ENCODE peak calls at places on chromosomes 12 and 14, in ten cellular contexts. One of them, this sample, is unnamed.

GRCh38 chr14:91041450-91041849 is 19.0 kb downstream of the RPS6KA5 start:
- DNase-seq in pancreas: no peak
- DNase-seq in GM03348: no peak
- DNase-seq in NCI-H510A: no peak
- DNase-seq in T-helper 1 cell: no peak
- DNase-seq in stimulated activated CD4-positive, alpha-beta T cell treated with anti-CD3 and anti-CD28 coated beads, Interleukin-2, amount 100 ng/mL, for 48 hours: no peak
- DNase-seq in 8988T: no peak
- DNase-seq in HEK293T: no peak
- DNase-seq in breast epithelium: no peak
- DNase-seq in RPMI7951: no peak
- DNase-seq in this sample: no peak

GRCh38 chr12:107393043-107393725 is 292.4 kb upstream of the PWP1 start:
- DNase-seq in breast epithelium: no peak
- DNase-seq in NCI-H510A: no peak
- DNase-seq in HEK293T: no peak
- DNase-seq in RPMI7951: no peak
- DNase-seq in stimulated activated CD4-positive, alpha-beta T cell treated with anti-CD3 and anti-CD28 coated beads, Interleukin-2, amount 100 ng/mL, for 48 hours: no peak
- DNase-seq in pancreas: no peak
- DNase-seq in 8988T: no peak
- DNase-seq in GM03348: no peak
- DNase-seq in T-helper 1 cell: no peak
- DNase-seq in this sample: no peak

GRCh38 chr12:93441111-93441616 is 583 bp downstream of the UBE2N start:
- DNase-seq in GM03348: peak
- DNase-seq in breast epithelium: no peak
- DNase-seq in 8988T: no peak
- DNase-seq in T-helper 1 cell: peak
- DNase-seq in NCI-H510A: no peak
- DNase-seq in RPMI7951: peak
- DNase-seq in pancreas: peak
- DNase-seq in stimulated activated CD4-positive, alpha-beta T cell treated with anti-CD3 and anti-CD28 coated beads, Interleukin-2, amount 100 ng/mL, for 48 hours: no peak
- DNase-seq in HEK293T: peak
- DNase-seq in this sample: peak

GRCh38 chr14:57512221-57512620 is 18.6 kb upstream of the CCDC198 start:
- DNase-seq in T-helper 1 cell: no peak
- DNase-seq in breast epithelium: no peak
- DNase-seq in HEK293T: peak
- DNase-seq in RPMI7951: no peak
- DNase-seq in 8988T: no peak
- DNase-seq in stimulated activated CD4-positive, alpha-beta T cell treated with anti-CD3 and anti-CD28 coated beads, Interleukin-2, amount 100 ng/mL, for 48 hours: no peak
- DNase-seq in NCI-H510A: no peak
- DNase-seq in GM03348: no peak
- DNase-seq in pancreas: no peak
- DNase-seq in this sample: no peak

GRCh38 chr12:32140867-32141266 is 34.2 kb downstream of the BICD1 start:
- DNase-seq in HEK293T: no peak
- DNase-seq in stimulated activated CD4-positive, alpha-beta T cell treated with anti-CD3 and anti-CD28 coated beads, Interleukin-2, amount 100 ng/mL, for 48 hours: no peak
- DNase-seq in pancreas: no peak
- DNase-seq in T-helper 1 cell: no peak
- DNase-seq in GM03348: no peak
- DNase-seq in 8988T: no peak
- DNase-seq in breast epithelium: no peak
- DNase-seq in NCI-H510A: no peak
- DNase-seq in RPMI7951: no peak
- DNase-seq in this sample: no peak

GRCh38 chr14:104821229-104821945 is 20.5 kb downstream of the ZBTB42 start:
- DNase-seq in pancreas: no peak
- DNase-seq in T-helper 1 cell: no peak
- DNase-seq in breast epithelium: peak
- DNase-seq in NCI-H510A: no peak
- DNase-seq in stimulated activated CD4-positive, alpha-beta T cell treated with anti-CD3 and anti-CD28 coated beads, Interleukin-2, amount 100 ng/mL, for 48 hours: no peak
- DNase-seq in GM03348: no peak
- DNase-seq in HEK293T: no peak
- DNase-seq in RPMI7951: no peak
- DNase-seq in 8988T: no peak
- DNase-seq in this sample: peak

GRCh38 chr14:101774006-101774755 is 12.7 kb downstream of the PPP2R5C start:
- DNase-seq in 8988T: no peak
- DNase-seq in NCI-H510A: no peak
- DNase-seq in GM03348: no peak
- DNase-seq in RPMI7951: no peak
- DNase-seq in breast epithelium: no peak
- DNase-seq in HEK293T: no peak
- DNase-seq in stimulated activated CD4-positive, alpha-beta T cell treated with anti-CD3 and anti-CD28 coated beads, Interleukin-2, amount 100 ng/mL, for 48 hours: no peak
- DNase-seq in T-helper 1 cell: no peak
- DNase-seq in pancreas: no peak
- DNase-seq in this sample: no peak

GRCh38 chr14:101186544-101186943 is 283.0 kb upstream of the RTL1 start:
- DNase-seq in T-helper 1 cell: no peak
- DNase-seq in pancreas: no peak
- DNase-seq in GM03348: no peak
- DNase-seq in HEK293T: no peak
- DNase-seq in RPMI7951: no peak
- DNase-seq in 8988T: no peak
- DNase-seq in breast epithelium: peak
- DNase-seq in stimulated activated CD4-positive, alpha-beta T cell treated with anti-CD3 and anti-CD28 coated beads, Interleukin-2, amount 100 ng/mL, for 48 hours: no peak
- DNase-seq in NCI-H510A: no peak
- DNase-seq in this sample: peak

GRCh38 chr14:58574623-58575022 is 63.1 kb upstream of the DACT1 start:
- DNase-seq in RPMI7951: no peak
- DNase-seq in 8988T: no peak
- DNase-seq in GM03348: no peak
- DNase-seq in breast epithelium: no peak
- DNase-seq in stimulated activated CD4-positive, alpha-beta T cell treated with anti-CD3 and anti-CD28 coated beads, Interleukin-2, amount 100 ng/mL, for 48 hours: no peak
- DNase-seq in T-helper 1 cell: no peak
- DNase-seq in HEK293T: no peak
- DNase-seq in pancreas: no peak
- DNase-seq in NCI-H510A: no peak
- DNase-seq in this sample: no peak

GRCh38 chr12:106950591-106950990 is 5.1 kb upstream of the TMEM263 start:
- DNase-seq in stimulated activated CD4-positive, alpha-beta T cell treated with anti-CD3 and anti-CD28 coated beads, Interleukin-2, amount 100 ng/mL, for 48 hours: no peak
- DNase-seq in RPMI7951: no peak
- DNase-seq in 8988T: no peak
- DNase-seq in HEK293T: no peak
- DNase-seq in pancreas: no peak
- DNase-seq in NCI-H510A: no peak
- DNase-seq in GM03348: no peak
- DNase-seq in T-helper 1 cell: no peak
- DNase-seq in breast epithelium: no peak
- DNase-seq in this sample: no peak

GRCh38 chr14:47921133-47921532 is 245.7 kb upstream of the MDGA2 start:
- DNase-seq in stimulated activated CD4-positive, alpha-beta T cell treated with anti-CD3 and anti-CD28 coated beads, Interleukin-2, amount 100 ng/mL, for 48 hours: no peak
- DNase-seq in RPMI7951: no peak
- DNase-seq in NCI-H510A: no peak
- DNase-seq in GM03348: no peak
- DNase-seq in HEK293T: no peak
- DNase-seq in T-helper 1 cell: no peak
- DNase-seq in breast epithelium: no peak
- DNase-seq in 8988T: no peak
- DNase-seq in pancreas: no peak
- DNase-seq in this sample: no peak

GRCh38 chr14:22555573-22556011 is 33.4 kb downstream of the DAD1 start:
- DNase-seq in HEK293T: no peak
- DNase-seq in stimulated activated CD4-positive, alpha-beta T cell treated with anti-CD3 and anti-CD28 coated beads, Interleukin-2, amount 100 ng/mL, for 48 hours: no peak
- DNase-seq in pancreas: no peak
- DNase-seq in GM03348: no peak
- DNase-seq in NCI-H510A: no peak
- DNase-seq in T-helper 1 cell: no peak
- DNase-seq in breast epithelium: no peak
- DNase-seq in 8988T: no peak
- DNase-seq in RPMI7951: peak
- DNase-seq in this sample: no peak

GRCh38 chr12:27095346-27095745 is 13.0 kb upstream of the C12orf71 start:
- DNase-seq in NCI-H510A: peak
- DNase-seq in GM03348: no peak
- DNase-seq in RPMI7951: no peak
- DNase-seq in stimulated activated CD4-positive, alpha-beta T cell treated with anti-CD3 and anti-CD28 coated beads, Interleukin-2, amount 100 ng/mL, for 48 hours: no peak
- DNase-seq in T-helper 1 cell: no peak
- DNase-seq in breast epithelium: no peak
- DNase-seq in HEK293T: no peak
- DNase-seq in pancreas: no peak
- DNase-seq in 8988T: no peak
- DNase-seq in this sample: no peak

GRCh38 chr14:93683241-93683640 is 105.0 kb downstream of the PRIMA1 start:
- DNase-seq in breast epithelium: no peak
- DNase-seq in pancreas: no peak
- DNase-seq in 8988T: no peak
- DNase-seq in HEK293T: peak
- DNase-seq in NCI-H510A: no peak
- DNase-seq in T-helper 1 cell: no peak
- DNase-seq in stimulated activated CD4-positive, alpha-beta T cell treated with anti-CD3 and anti-CD28 coated beads, Interleukin-2, amount 100 ng/mL, for 48 hours: no peak
- DNase-seq in GM03348: no peak
- DNase-seq in RPMI7951: peak
- DNase-seq in this sample: no peak

GRCh38 chr12:13390381-13390856 is 193.9 kb downstream of the EMP1 start:
- DNase-seq in 8988T: no peak
- DNase-seq in stimulated activated CD4-positive, alpha-beta T cell treated with anti-CD3 and anti-CD28 coated beads, Interleukin-2, amount 100 ng/mL, for 48 hours: no peak
- DNase-seq in GM03348: peak
- DNase-seq in RPMI7951: peak
- DNase-seq in HEK293T: no peak
- DNase-seq in pancreas: peak
- DNase-seq in breast epithelium: peak
- DNase-seq in NCI-H510A: no peak
- DNase-seq in T-helper 1 cell: no peak
- DNase-seq in this sample: peak

GRCh38 chr14:75493580-75494130 is 28.6 kb upstream of the BATF start:
- DNase-seq in RPMI7951: no peak
- DNase-seq in NCI-H510A: no peak
- DNase-seq in pancreas: no peak
- DNase-seq in T-helper 1 cell: no peak
- DNase-seq in stimulated activated CD4-positive, alpha-beta T cell treated with anti-CD3 and anti-CD28 coated beads, Interleukin-2, amount 100 ng/mL, for 48 hours: no peak
- DNase-seq in HEK293T: no peak
- DNase-seq in 8988T: no peak
- DNase-seq in GM03348: no peak
- DNase-seq in breast epithelium: no peak
- DNase-seq in this sample: no peak

GRCh38 chr12:117507547-117507946 is 146.1 kb upstream of the NOS1 start:
- DNase-seq in T-helper 1 cell: no peak
- DNase-seq in HEK293T: no peak
- DNase-seq in RPMI7951: no peak
- DNase-seq in NCI-H510A: peak
- DNase-seq in stimulated activated CD4-positive, alpha-beta T cell treated with anti-CD3 and anti-CD28 coated beads, Interleukin-2, amount 100 ng/mL, for 48 hours: no peak
- DNase-seq in 8988T: no peak
- DNase-seq in breast epithelium: no peak
- DNase-seq in GM03348: no peak
- DNase-seq in pancreas: no peak
- DNase-seq in this sample: no peak

GRCh38 chr12:96210376-96211055 is 16.3 kb downstream of the ELK3 start:
- DNase-seq in stimulated activated CD4-positive, alpha-beta T cell treated with anti-CD3 and anti-CD28 coated beads, Interleukin-2, amount 100 ng/mL, for 48 hours: no peak
- DNase-seq in GM03348: no peak
- DNase-seq in pancreas: no peak
- DNase-seq in 8988T: no peak
- DNase-seq in RPMI7951: no peak
- DNase-seq in breast epithelium: no peak
- DNase-seq in NCI-H510A: no peak
- DNase-seq in HEK293T: no peak
- DNase-seq in T-helper 1 cell: no peak
- DNase-seq in this sample: no peak

GRCh38 chr12:121512561-121512960 is 68.3 kb downstream of the KDM2B start:
- DNase-seq in HEK293T: no peak
- DNase-seq in NCI-H510A: no peak
- DNase-seq in T-helper 1 cell: no peak
- DNase-seq in RPMI7951: no peak
- DNase-seq in GM03348: no peak
- DNase-seq in stimulated activated CD4-positive, alpha-beta T cell treated with anti-CD3 and anti-CD28 coated beads, Interleukin-2, amount 100 ng/mL, for 48 hours: no peak
- DNase-seq in 8988T: no peak
- DNase-seq in breast epithelium: no peak
- DNase-seq in pancreas: no peak
- DNase-seq in this sample: no peak

GRCh38 chr12:62597253-62597652 is 130.6 kb downstream of the MON2 start:
- DNase-seq in RPMI7951: no peak
- DNase-seq in 8988T: no peak
- DNase-seq in NCI-H510A: no peak
- DNase-seq in stimulated activated CD4-positive, alpha-beta T cell treated with anti-CD3 and anti-CD28 coated beads, Interleukin-2, amount 100 ng/mL, for 48 hours: no peak
- DNase-seq in GM03348: no peak
- DNase-seq in pancreas: no peak
- DNase-seq in T-helper 1 cell: no peak
- DNase-seq in breast epithelium: no peak
- DNase-seq in HEK293T: no peak
- DNase-seq in this sample: no peak

GRCh38 chr14:63922696-63923421 is 70.1 kb downstream of the SYNE2 start:
- DNase-seq in RPMI7951: no peak
- DNase-seq in stimulated activated CD4-positive, alpha-beta T cell treated with anti-CD3 and anti-CD28 coated beads, Interleukin-2, amount 100 ng/mL, for 48 hours: no peak
- DNase-seq in 8988T: no peak
- DNase-seq in pancreas: peak
- DNase-seq in breast epithelium: no peak
- DNase-seq in NCI-H510A: no peak
- DNase-seq in T-helper 1 cell: no peak
- DNase-seq in GM03348: no peak
- DNase-seq in HEK293T: no peak
- DNase-seq in this sample: no peak

GRCh38 chr14:48857366-48857765 is 728.8 kb downstream of the RPS29 start:
- DNase-seq in GM03348: no peak
- DNase-seq in breast epithelium: no peak
- DNase-seq in RPMI7951: peak
- DNase-seq in T-helper 1 cell: no peak
- DNase-seq in 8988T: no peak
- DNase-seq in stimulated activated CD4-positive, alpha-beta T cell treated with anti-CD3 and anti-CD28 coated beads, Interleukin-2, amount 100 ng/mL, for 48 hours: no peak
- DNase-seq in NCI-H510A: no peak
- DNase-seq in HEK293T: no peak
- DNase-seq in pancreas: no peak
- DNase-seq in this sample: no peak

GRCh38 chr12:63846249-63846967 is 1.9 kb downstream of the SRGAP1 start:
- DNase-seq in NCI-H510A: no peak
- DNase-seq in HEK293T: no peak
- DNase-seq in T-helper 1 cell: no peak
- DNase-seq in RPMI7951: no peak
- DNase-seq in breast epithelium: no peak
- DNase-seq in 8988T: no peak
- DNase-seq in stimulated activated CD4-positive, alpha-beta T cell treated with anti-CD3 and anti-CD28 coated beads, Interleukin-2, amount 100 ng/mL, for 48 hours: no peak
- DNase-seq in GM03348: no peak
- DNase-seq in pancreas: no peak
- DNase-seq in this sample: no peak

GRCh38 chr14:104579507-104579906 is at the start of gene C14orf180:
- DNase-seq in GM03348: no peak
- DNase-seq in HEK293T: no peak
- DNase-seq in stimulated activated CD4-positive, alpha-beta T cell treated with anti-CD3 and anti-CD28 coated beads, Interleukin-2, amount 100 ng/mL, for 48 hours: no peak
- DNase-seq in 8988T: no peak
- DNase-seq in T-helper 1 cell: no peak
- DNase-seq in RPMI7951: no peak
- DNase-seq in pancreas: no peak
- DNase-seq in NCI-H510A: no peak
- DNase-seq in breast epithelium: no peak
- DNase-seq in this sample: peak

GRCh38 chr12:108315486-108316105 is 23.5 kb downstream of the CMKLR1 start:
- DNase-seq in GM03348: no peak
- DNase-seq in HEK293T: no peak
- DNase-seq in breast epithelium: no peak
- DNase-seq in 8988T: no peak
- DNase-seq in pancreas: no peak
- DNase-seq in NCI-H510A: no peak
- DNase-seq in stimulated activated CD4-positive, alpha-beta T cell treated with anti-CD3 and anti-CD28 coated beads, Interleukin-2, amount 100 ng/mL, for 48 hours: no peak
- DNase-seq in T-helper 1 cell: no peak
- DNase-seq in RPMI7951: no peak
- DNase-seq in this sample: no peak

GRCh38 chr12:26239508-26240328 is 44.3 kb downstream of the SSPN start:
- DNase-seq in T-helper 1 cell: no peak
- DNase-seq in breast epithelium: peak
- DNase-seq in pancreas: peak
- DNase-seq in HEK293T: no peak
- DNase-seq in RPMI7951: peak
- DNase-seq in stimulated activated CD4-positive, alpha-beta T cell treated with anti-CD3 and anti-CD28 coated beads, Interleukin-2, amount 100 ng/mL, for 48 hours: no peak
- DNase-seq in 8988T: no peak
- DNase-seq in NCI-H510A: no peak
- DNase-seq in GM03348: peak
- DNase-seq in this sample: no peak

GRCh38 chr12:120822832-120823503 is 81.2 kb downstream of the SPPL3 start:
- DNase-seq in HEK293T: no peak
- DNase-seq in RPMI7951: no peak
- DNase-seq in GM03348: no peak
- DNase-seq in T-helper 1 cell: no peak
- DNase-seq in 8988T: no peak
- DNase-seq in breast epithelium: no peak
- DNase-seq in NCI-H510A: no peak
- DNase-seq in pancreas: no peak
- DNase-seq in stimulated activated CD4-positive, alpha-beta T cell treated with anti-CD3 and anti-CD28 coated beads, Interleukin-2, amount 100 ng/mL, for 48 hours: no peak
- DNase-seq in this sample: no peak

GRCh38 chr14:54200726-54201125 is 196.1 kb upstream of the CDKN3 start:
- DNase-seq in HEK293T: no peak
- DNase-seq in 8988T: no peak
- DNase-seq in GM03348: peak
- DNase-seq in stimulated activated CD4-positive, alpha-beta T cell treated with anti-CD3 and anti-CD28 coated beads, Interleukin-2, amount 100 ng/mL, for 48 hours: no peak
- DNase-seq in pancreas: no peak
- DNase-seq in breast epithelium: no peak
- DNase-seq in T-helper 1 cell: no peak
- DNase-seq in NCI-H510A: no peak
- DNase-seq in RPMI7951: no peak
- DNase-seq in this sample: no peak

This sample was measured in right lobe of liver.